ENCODE peak calls at places on chromosomes 6 and 20, in four cellular contexts. One of them, this sample, is unnamed.

GRCh38 chr6:32192608-32193039 is at the start of gene GPSM3:
- DNase-seq in upper lobe of right lung: peak
- DNase-seq in activated T-cell treated with anti-CD3 and anti-CD28 coated beads, Interleukin-2, amount 50 U/mL, for 72 hours: peak
- DNase-seq in stomach: peak
- DNase-seq in this sample: peak

GRCh38 chr6:161066511-161066910 is 74.9 kb downstream of the MAP3K4 start:
- DNase-seq in upper lobe of right lung: no peak
- DNase-seq in activated T-cell treated with anti-CD3 and anti-CD28 coated beads, Interleukin-2, amount 50 U/mL, for 72 hours: no peak
- DNase-seq in stomach: no peak
- DNase-seq in this sample: no peak

GRCh38 chr6:12097791-12098190 is 85.7 kb downstream of the HIVEP1 start:
- DNase-seq in upper lobe of right lung: no peak
- DNase-seq in activated T-cell treated with anti-CD3 and anti-CD28 coated beads, Interleukin-2, amount 50 U/mL, for 72 hours: no peak
- DNase-seq in stomach: no peak
- DNase-seq in this sample: no peak

GRCh38 chr6:109526905-109527628 is 44.0 kb upstream of the ZBTB24 start:
- DNase-seq in upper lobe of right lung: no peak
- DNase-seq in activated T-cell treated with anti-CD3 and anti-CD28 coated beads, Interleukin-2, amount 50 U/mL, for 72 hours: peak
- DNase-seq in stomach: peak
- DNase-seq in this sample: no peak

GRCh38 chr6:2522521-2522920 is 228.2 kb downstream of the MYLK4 start:
- DNase-seq in upper lobe of right lung: no peak
- DNase-seq in activated T-cell treated with anti-CD3 and anti-CD28 coated beads, Interleukin-2, amount 50 U/mL, for 72 hours: no peak
- DNase-seq in stomach: no peak
- DNase-seq in this sample: no peak

GRCh38 chr6:161809991-161810390 is 536.1 kb upstream of the AGPAT4 start:
- DNase-seq in upper lobe of right lung: no peak
- DNase-seq in activated T-cell treated with anti-CD3 and anti-CD28 coated beads, Interleukin-2, amount 50 U/mL, for 72 hours: no peak
- DNase-seq in stomach: no peak
- DNase-seq in this sample: no peak

GRCh38 chr6:100774681-100775080 is 106.4 kb downstream of the ASCC3 start:
- DNase-seq in upper lobe of right lung: no peak
- DNase-seq in activated T-cell treated with anti-CD3 and anti-CD28 coated beads, Interleukin-2, amount 50 U/mL, for 72 hours: no peak
- DNase-seq in stomach: no peak
- DNase-seq in this sample: no peak

GRCh38 chr20:63151554-63152321 is 64.2 kb downstream of the YTHDF1 start:
- DNase-seq in upper lobe of right lung: no peak
- DNase-seq in activated T-cell treated with anti-CD3 and anti-CD28 coated beads, Interleukin-2, amount 50 U/mL, for 72 hours: no peak
- DNase-seq in stomach: no peak
- DNase-seq in this sample: peak

GRCh38 chr20:20295621-20296498 is 72.0 kb upstream of the INSM1 start:
- DNase-seq in upper lobe of right lung: no peak
- DNase-seq in activated T-cell treated with anti-CD3 and anti-CD28 coated beads, Interleukin-2, amount 50 U/mL, for 72 hours: no peak
- DNase-seq in stomach: no peak
- DNase-seq in this sample: no peak

GRCh38 chr6:151763938-151764680 is 43.4 kb upstream of the ESR1 start:
- DNase-seq in upper lobe of right lung: peak
- DNase-seq in activated T-cell treated with anti-CD3 and anti-CD28 coated beads, Interleukin-2, amount 50 U/mL, for 72 hours: peak
- DNase-seq in stomach: peak
- DNase-seq in this sample: peak

GRCh38 chr20:11394145-11394833 is 523.4 kb upstream of the BTBD3 start:
- DNase-seq in upper lobe of right lung: no peak
- DNase-seq in activated T-cell treated with anti-CD3 and anti-CD28 coated beads, Interleukin-2, amount 50 U/mL, for 72 hours: no peak
- DNase-seq in stomach: no peak
- DNase-seq in this sample: no peak

GRCh38 chr6:14953806-14954205 is 292.1 kb upstream of the JARID2 start:
- DNase-seq in upper lobe of right lung: no peak
- DNase-seq in activated T-cell treated with anti-CD3 and anti-CD28 coated beads, Interleukin-2, amount 50 U/mL, for 72 hours: no peak
- DNase-seq in stomach: no peak
- DNase-seq in this sample: no peak

GRCh38 chr6:10692965-10693538 is 1.4 kb downstream of the C6orf52 start:
- DNase-seq in upper lobe of right lung: no peak
- DNase-seq in activated T-cell treated with anti-CD3 and anti-CD28 coated beads, Interleukin-2, amount 50 U/mL, for 72 hours: no peak
- DNase-seq in stomach: no peak
- DNase-seq in this sample: no peak

GRCh38 chr20:39291301-39291700 is 329.2 kb downstream of the DHX35 start:
- DNase-seq in upper lobe of right lung: no peak
- DNase-seq in activated T-cell treated with anti-CD3 and anti-CD28 coated beads, Interleukin-2, amount 50 U/mL, for 72 hours: no peak
- DNase-seq in stomach: no peak
- DNase-seq in this sample: no peak

GRCh38 chr6:110652520-110652919 is 162.7 kb downstream of the CDK19 start:
- DNase-seq in upper lobe of right lung: no peak
- DNase-seq in activated T-cell treated with anti-CD3 and anti-CD28 coated beads, Interleukin-2, amount 50 U/mL, for 72 hours: no peak
- DNase-seq in stomach: no peak
- DNase-seq in this sample: no peak

GRCh38 chr20:37984018-37984785 is 49.1 kb downstream of the TTI1 start:
- DNase-seq in upper lobe of right lung: no peak
- DNase-seq in activated T-cell treated with anti-CD3 and anti-CD28 coated beads, Interleukin-2, amount 50 U/mL, for 72 hours: no peak
- DNase-seq in stomach: peak
- DNase-seq in this sample: no peak

GRCh38 chr6:50062051-50062450 is 12.3 kb upstream of the DEFB112 start:
- DNase-seq in upper lobe of right lung: no peak
- DNase-seq in activated T-cell treated with anti-CD3 and anti-CD28 coated beads, Interleukin-2, amount 50 U/mL, for 72 hours: no peak
- DNase-seq in stomach: no peak
- DNase-seq in this sample: no peak

GRCh38 chr6:168704678-168705077 is 263.7 kb downstream of the SMOC2 start:
- DNase-seq in upper lobe of right lung: peak
- DNase-seq in activated T-cell treated with anti-CD3 and anti-CD28 coated beads, Interleukin-2, amount 50 U/mL, for 72 hours: no peak
- DNase-seq in stomach: no peak
- DNase-seq in this sample: no peak

GRCh38 chr6:82248233-82248735 is 740 bp upstream of the IBTK start:
- DNase-seq in upper lobe of right lung: no peak
- DNase-seq in activated T-cell treated with anti-CD3 and anti-CD28 coated beads, Interleukin-2, amount 50 U/mL, for 72 hours: peak
- DNase-seq in stomach: peak
- DNase-seq in this sample: peak

GRCh38 chr6:110256366-110256765 is 76.1 kb downstream of the CDC40 start:
- DNase-seq in upper lobe of right lung: no peak
- DNase-seq in activated T-cell treated with anti-CD3 and anti-CD28 coated beads, Interleukin-2, amount 50 U/mL, for 72 hours: no peak
- DNase-seq in stomach: no peak
- DNase-seq in this sample: no peak

GRCh38 chr20:31708839-31709534 is 13.7 kb downstream of the BCL2L1 start:
- DNase-seq in upper lobe of right lung: no peak
- DNase-seq in activated T-cell treated with anti-CD3 and anti-CD28 coated beads, Interleukin-2, amount 50 U/mL, for 72 hours: no peak
- DNase-seq in stomach: peak
- DNase-seq in this sample: no peak

GRCh38 chr6:2524090-2524489 is 226.6 kb downstream of the MYLK4 start:
- DNase-seq in upper lobe of right lung: no peak
- DNase-seq in activated T-cell treated with anti-CD3 and anti-CD28 coated beads, Interleukin-2, amount 50 U/mL, for 72 hours: no peak
- DNase-seq in stomach: no peak
- DNase-seq in this sample: no peak

GRCh38 chr20:34536798-34537394 is 20.7 kb downstream of the DYNLRB1 start:
- DNase-seq in upper lobe of right lung: no peak
- DNase-seq in activated T-cell treated with anti-CD3 and anti-CD28 coated beads, Interleukin-2, amount 50 U/mL, for 72 hours: peak
- DNase-seq in stomach: peak
- DNase-seq in this sample: peak

GRCh38 chr20:11890331-11891080 is 27.2 kb upstream of the BTBD3 start:
- DNase-seq in upper lobe of right lung: peak
- DNase-seq in activated T-cell treated with anti-CD3 and anti-CD28 coated beads, Interleukin-2, amount 50 U/mL, for 72 hours: peak
- DNase-seq in stomach: peak
- DNase-seq in this sample: peak

GRCh38 chr6:118672678-118673077 is 21.3 kb upstream of the CEP85L start:
- DNase-seq in upper lobe of right lung: no peak
- DNase-seq in activated T-cell treated with anti-CD3 and anti-CD28 coated beads, Interleukin-2, amount 50 U/mL, for 72 hours: no peak
- DNase-seq in stomach: no peak
- DNase-seq in this sample: no peak

GRCh38 chr6:127554435-127555006 is 22.5 kb upstream of the C6orf58 start:
- DNase-seq in upper lobe of right lung: no peak
- DNase-seq in activated T-cell treated with anti-CD3 and anti-CD28 coated beads, Interleukin-2, amount 50 U/mL, for 72 hours: peak
- DNase-seq in stomach: peak
- DNase-seq in this sample: no peak

GRCh38 chr6:159061805-159062563 is 17.2 kb upstream of the TAGAP start:
- DNase-seq in upper lobe of right lung: no peak
- DNase-seq in activated T-cell treated with anti-CD3 and anti-CD28 coated beads, Interleukin-2, amount 50 U/mL, for 72 hours: peak
- DNase-seq in stomach: no peak
- DNase-seq in this sample: no peak

GRCh38 chr6:23308166-23308565 is 738.8 kb downstream of the HDGFL1 start:
- DNase-seq in upper lobe of right lung: no peak
- DNase-seq in activated T-cell treated with anti-CD3 and anti-CD28 coated beads, Interleukin-2, amount 50 U/mL, for 72 hours: no peak
- DNase-seq in stomach: peak
- DNase-seq in this sample: no peak